ENCODE peak calls at places on chromosome 5, in six cellular contexts. Z, J, T, R, A and S are unnamed samples.

GRCh38 chr5:137085206-137085605 is 413.9 kb downstream of the SPOCK1 start:
- DNase-seq in R (no peak), T (no peak), J (no peak), A (no peak), Z (no peak), S (no peak)

GRCh38 chr5:116575635-116576042 is 1.0 kb upstream of the SEMA6A start:
- DNase-seq in A (no peak), J (no peak), Z (no peak), T (peak; percentile 18), R (no peak), S (peak; percentile 39)

GRCh38 chr5:78751872-78752271 is 103.3 kb upstream of the LHFPL2 start:
- DNase-seq in A (no peak), Z (no peak), J (no peak), T (peak; percentile 73), R (no peak), S (no peak)

GRCh38 chr5:168590666-168591065 is 11.5 kb upstream of the PANK3 start:
- DNase-seq in R (no peak), Z (no peak), A (no peak), T (no peak), J (peak; percentile 69), S (peak; percentile 59)

GRCh38 chr5:159094745-159095144 is 5.0 kb downstream of the EBF1 start:
- DNase-seq in J (no peak), R (no peak), T (peak; percentile 75), A (peak; percentile 81), Z (peak; percentile 56), S (peak; percentile 58)

GRCh38 chr5:69528015-69528414 is 32.0 kb upstream of the GTF2H2C start:
- DNase-seq in A (no peak), J (no peak), R (no peak), T (no peak), Z (no peak), S (no peak)

GRCh38 chr5:169029661-169030274 is 271.2 kb downstream of the SLIT3 start:
- DNase-seq in R (no peak), T (peak; percentile 44), J (no peak), Z (no peak), A (peak; percentile 54), S (no peak)

GRCh38 chr5:156208271-156208670 is 118.7 kb upstream of the SGCD start:
- DNase-seq in T (peak; percentile 44), Z (no peak), J (no peak), R (no peak), A (no peak), S (no peak)

GRCh38 chr5:151295801-151296477 is 7.6 kb downstream of the SLC36A3 start:
- DNase-seq in J (no peak), R (no peak), Z (no peak), T (no peak), A (no peak), S (no peak)

GRCh38 chr5:124660229-124661093 is 86.0 kb downstream of the ZNF608 start:
- DNase-seq in J (no peak), Z (no peak), T (peak; percentile 75), A (peak; percentile 90), R (no peak), S (no peak)

GRCh38 chr5:141604318-141604717 is 14.5 kb downstream of the DIAPH1 start:
- DNase-seq in R (peak; percentile 94), T (peak; percentile 94), J (no peak), A (peak; percentile 64), Z (no peak), S (peak; percentile 71)

GRCh38 chr5:175282611-175283225 is 161.3 kb downstream of the DRD1 start:
- DNase-seq in J (no peak), T (no peak), A (no peak), Z (no peak), R (no peak), S (no peak)

GRCh38 chr5:132677191-132677590 is 3.4 kb downstream of the IL4 start:
- DNase-seq in Z (no peak), A (peak; percentile 87), R (peak; percentile 76), T (peak; percentile 91), J (no peak), S (peak; percentile 81)

GRCh38 chr5:61402970-61403369 is 70.9 kb downstream of the ZSWIM6 start:
- DNase-seq in T (peak; percentile 48), A (no peak), J (no peak), R (peak; percentile 18), Z (no peak), S (no peak)

GRCh38 chr5:37867634-37868033 is 27.8 kb upstream of the GDNF start:
- DNase-seq in R (peak; percentile 55), J (no peak), Z (no peak), A (peak; percentile 50), T (no peak), S (no peak)

GRCh38 chr5:137563301-137563645 is 64.1 kb upstream of the SPOCK1 start:
- DNase-seq in R (no peak), J (no peak), A (no peak), T (no peak), Z (no peak), S (no peak)

GRCh38 chr5:400282-401215 is 42.4 kb upstream of the EXOC3 start:
- DNase-seq in A (peak; percentile 82), Z (no peak), T (peak; percentile 89), R (peak; percentile 99), J (no peak), S (no peak)

GRCh38 chr5:133389066-133389590 is 223.2 kb downstream of the FSTL4 start:
- DNase-seq in J (no peak), Z (no peak), A (no peak), R (no peak), T (no peak), S (no peak)

GRCh38 chr5:107831612-107832395 is 161.1 kb upstream of the EFNA5 start:
- DNase-seq in Z (no peak), A (no peak), R (peak; percentile 84), T (peak; percentile 63), J (no peak), S (no peak)

GRCh38 chr5:136364307-136364706 is 1.0 kb downstream of the TRPC7 start:
- DNase-seq in R (no peak), Z (no peak), A (no peak), T (peak; percentile 26), J (no peak), S (no peak)

GRCh38 chr5:157740211-157740610 is 3.3 kb upstream of the LSM11 start:
- DNase-seq in T (peak; percentile 38), A (no peak), J (no peak), Z (no peak), R (no peak), S (no peak)

GRCh38 chr5:154758977-154759376 is 3.8 kb downstream of the LARP1 start:
- DNase-seq in A (no peak), T (no peak), Z (no peak), J (no peak), R (no peak), S (no peak)

GRCh38 chr5:159337291-159337974 is 7.1 kb upstream of the IL12B start:
- DNase-seq in R (peak; percentile 47), J (no peak), Z (peak; percentile 28), A (peak; percentile 66), T (peak; percentile 62), S (no peak)

GRCh38 chr5:60404171-60404570 is 295.8 kb downstream of the DEPDC1B start:
- DNase-seq in J (no peak), R (no peak), Z (no peak), A (no peak), T (no peak), S (no peak)

GRCh38 chr5:117131876-117132275 is 557.3 kb upstream of the SEMA6A start:
- DNase-seq in R (no peak), T (no peak), Z (no peak), J (no peak), A (no peak), S (no peak)

GRCh38 chr5:460413-460700 is 17.4 kb downstream of the EXOC3 start:
- DNase-seq in Z (no peak), T (no peak), R (no peak), A (no peak), J (peak; percentile 18), S (peak; percentile 5)

GRCh38 chr5:175246242-175246891 is 197.6 kb downstream of the DRD1 start:
- DNase-seq in Z (peak; percentile 37), J (no peak), R (peak; percentile 61), T (peak; percentile 24), A (peak; percentile 99), S (peak; percentile 65)

GRCh38 chr5:178469975-178470692 is 120.1 kb downstream of the COL23A1 start:
- DNase-seq in J (no peak), A (no peak), R (no peak), T (no peak), Z (no peak), S (peak; percentile 3)

GRCh38 chr5:179267671-179268071 is 77.6 kb downstream of the ADAMTS2 start:
- DNase-seq in A (no peak), R (no peak), J (peak; percentile 46), T (no peak), Z (no peak), S (peak; percentile 6)

GRCh38 chr5:76169536-76169935 is 86.4 kb downstream of the SV2C start:
- DNase-seq in J (no peak), A (no peak), Z (no peak), R (no peak), T (no peak), S (no peak)

GRCh38 chr5:1858436-1858835 is 24.3 kb downstream of the IRX4 start:
- DNase-seq in R (no peak), T (no peak), A (no peak), Z (no peak), J (no peak), S (no peak)

GRCh38 chr5:69092969-69093368 is 845 bp upstream of the SLC30A5 start:
- DNase-seq in J (no peak), A (no peak), Z (no peak), T (no peak), R (no peak), S (no peak)

GRCh38 chr5:154826-155225 is 36.5 kb upstream of the LRRC14B start:
- DNase-seq in A (no peak), R (no peak), T (no peak), J (no peak), Z (no peak), S (no peak)

GRCh38 chr5:122870219-122870856 is 24.9 kb downstream of the SNX24 start:
- DNase-seq in Z (no peak), A (peak; percentile 39), T (peak; percentile 62), R (peak; percentile 33), J (no peak), S (no peak)